ENCODE peak calls at places on chromosome 18, in seven cellular contexts. D is AG10803, Z is upper lobe of right lung, C is IMR-90, M is heart right ventricle, I is brain microvascular endothelial cell, J is BJ. A is an unnamed sample.

GRCh38 chr18:12606592-12607315 is 51.2 kb downstream of the SPIRE1 start:
- DNase-seq in M (no peak), C (peak), Z (no peak), I (no peak), J (no peak), D (peak), A (no peak)

GRCh38 chr18:35861367-35862114 is 110.9 kb upstream of the RMP24 start:
- DNase-seq in C (no peak), M (peak), D (no peak), Z (no peak), I (peak), J (no peak), A (no peak)

GRCh38 chr18:2657788-2658458 is 2.4 kb downstream of the SMCHD1 start:
- DNase-seq in D (peak), J (peak), Z (no peak), I (no peak), C (peak), M (no peak), A (peak)

GRCh38 chr18:3689091-3689490 is 239.1 kb downstream of the TGIF1 start:
- DNase-seq in M (no peak), J (no peak), D (no peak), I (no peak), Z (no peak), C (no peak), A (no peak)

GRCh38 chr18:69718912-69719547 is 228.6 kb downstream of the CD226 start:
- DNase-seq in C (no peak), Z (no peak), J (no peak), I (no peak), M (no peak), D (no peak), A (no peak)

GRCh38 chr18:11272516-11272915 is 123.1 kb upstream of the PIEZO2 start:
- DNase-seq in Z (no peak), D (no peak), J (no peak), M (no peak), C (no peak), I (no peak), A (no peak)

GRCh38 chr18:79451237-79452125 is 55.8 kb downstream of the NFATC1 start:
- DNase-seq in D (no peak), C (no peak), I (no peak), Z (no peak), J (no peak), M (no peak), A (no peak)

GRCh38 chr18:50194623-50195532 is at the start of gene MYO5B:
- DNase-seq in Z (peak), M (no peak), D (no peak), I (no peak), C (no peak), J (no peak), A (no peak)

GRCh38 chr18:10566390-10566789 is 40.6 kb downstream of the NAPG start:
- DNase-seq in M (no peak), Z (no peak), C (no peak), I (no peak), J (no peak), D (no peak), A (no peak)

GRCh38 chr18:33560686-33561370 is 17.2 kb upstream of the ASXL3 start:
- DNase-seq in D (peak), M (no peak), Z (no peak), I (peak), C (peak), J (no peak), A (no peak)

GRCh38 chr18:72541871-72542690 is 2.1 kb downstream of the CBLN2 start:
- DNase-seq in Z (no peak), C (no peak), I (no peak), M (no peak), D (no peak), J (no peak), A (no peak)

GRCh38 chr18:13124411-13124810 is 94.1 kb upstream of the LDLRAD4 start:
- DNase-seq in C (no peak), D (no peak), Z (no peak), M (no peak), J (no peak), I (no peak), A (no peak)

GRCh38 chr18:48316177-48316576 is 93.0 kb downstream of the ZBTB7C start:
- DNase-seq in Z (no peak), I (no peak), M (no peak), D (no peak), J (no peak), C (no peak), A (no peak)

GRCh38 chr18:74310411-74310810 is 5.2 kb upstream of the C18orf63 start:
- DNase-seq in I (peak), J (no peak), M (no peak), C (peak), Z (no peak), D (peak), A (no peak)

GRCh38 chr18:58005036-58005435 is 39.0 kb upstream of the NEDD4L start:
- DNase-seq in I (peak), J (no peak), C (peak), Z (no peak), D (peak), M (no peak), A (no peak)

GRCh38 chr18:70418551-70419311 is 129.9 kb downstream of the SOCS6 start:
- DNase-seq in D (no peak), C (peak), I (no peak), J (no peak), Z (no peak), M (no peak), A (no peak)

GRCh38 chr18:77206676-77207370 is 42.8 kb upstream of the GALR1 start:
- DNase-seq in M (no peak), J (no peak), D (peak), Z (no peak), I (peak), C (peak), A (no peak)

GRCh38 chr18:40882468-40882867 is 1072.6 kb upstream of the PIK3C3 start:
- DNase-seq in Z (no peak), M (no peak), C (no peak), I (no peak), D (no peak), J (no peak), A (no peak)

GRCh38 chr18:41713969-41714700 is 240.9 kb upstream of the PIK3C3 start:
- DNase-seq in C (no peak), M (no peak), J (no peak), I (no peak), Z (no peak), D (no peak), A (no peak)

GRCh38 chr18:5107990-5108389 is 89.1 kb downstream of the AKAIN1 start:
- DNase-seq in Z (no peak), M (no peak), D (no peak), I (no peak), J (no peak), C (no peak), A (no peak)

GRCh38 chr18:23992941-23993280 is 21.6 kb upstream of the TTC39C start:
- DNase-seq in J (no peak), M (no peak), I (no peak), C (no peak), Z (no peak), D (no peak), A (no peak)

GRCh38 chr18:23994361-23994902 is 20.1 kb upstream of the TTC39C start:
- DNase-seq in Z (no peak), I (peak), D (peak), J (peak), C (peak), M (no peak), A (peak)

GRCh38 chr18:23995180-23995579 is 19.4 kb upstream of the TTC39C start:
- DNase-seq in J (no peak), Z (no peak), I (no peak), C (no peak), D (no peak), M (no peak), A (no peak)

GRCh38 chr18:23990474-23991410 is 23.8 kb upstream of the TTC39C start:
- DNase-seq in C (peak), I (no peak), M (no peak), J (no peak), Z (no peak), D (peak), A (no peak)

DNA sequence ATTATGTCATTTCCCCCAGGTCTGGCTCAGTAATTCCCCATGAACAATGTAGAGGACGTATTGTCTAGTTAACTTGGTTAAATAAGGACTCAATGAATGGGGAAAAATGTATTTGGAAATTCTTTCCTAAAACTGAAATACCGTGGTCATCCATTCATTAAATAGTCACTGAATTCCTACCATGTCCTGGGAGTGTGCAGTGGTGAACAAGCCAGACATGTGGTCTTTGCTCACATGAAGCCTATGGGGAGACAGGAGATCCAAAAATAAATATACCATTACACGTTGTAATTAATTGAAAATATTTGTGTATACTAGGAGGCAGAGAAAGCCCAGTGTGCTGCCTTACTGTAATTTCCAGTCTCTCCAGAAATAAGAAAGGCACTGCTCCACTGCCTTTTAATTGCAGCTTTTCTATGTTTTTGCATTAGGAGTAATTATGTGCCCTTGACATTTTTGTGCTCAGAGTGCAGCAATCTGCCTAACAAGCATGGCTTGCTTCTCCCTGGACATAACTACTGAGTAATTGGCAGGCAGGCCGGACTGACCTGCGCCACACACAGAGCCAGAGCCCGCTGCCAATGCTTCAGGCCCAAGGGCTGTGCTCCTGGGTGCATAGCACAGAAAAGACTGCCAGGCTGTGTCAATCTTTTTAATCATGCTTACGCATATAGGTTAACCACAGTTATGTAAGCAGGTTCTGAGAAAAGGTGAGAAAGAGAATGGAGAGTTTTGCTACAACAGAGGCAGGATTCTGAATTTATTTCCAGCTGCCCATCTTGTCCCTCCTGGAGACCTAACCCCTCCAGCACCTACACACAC is 22.2 kb upstream of the TTC39C start:
- DNase-seq in C (peak), D (peak), M (peak), J (no peak), Z (no peak), I (no peak), A (no peak)
- TF ChIP-seq CTCF in C (no peak), D (no peak), M (no peak), J (no peak), Z (no peak), I (no peak), A (no peak)

DNA sequence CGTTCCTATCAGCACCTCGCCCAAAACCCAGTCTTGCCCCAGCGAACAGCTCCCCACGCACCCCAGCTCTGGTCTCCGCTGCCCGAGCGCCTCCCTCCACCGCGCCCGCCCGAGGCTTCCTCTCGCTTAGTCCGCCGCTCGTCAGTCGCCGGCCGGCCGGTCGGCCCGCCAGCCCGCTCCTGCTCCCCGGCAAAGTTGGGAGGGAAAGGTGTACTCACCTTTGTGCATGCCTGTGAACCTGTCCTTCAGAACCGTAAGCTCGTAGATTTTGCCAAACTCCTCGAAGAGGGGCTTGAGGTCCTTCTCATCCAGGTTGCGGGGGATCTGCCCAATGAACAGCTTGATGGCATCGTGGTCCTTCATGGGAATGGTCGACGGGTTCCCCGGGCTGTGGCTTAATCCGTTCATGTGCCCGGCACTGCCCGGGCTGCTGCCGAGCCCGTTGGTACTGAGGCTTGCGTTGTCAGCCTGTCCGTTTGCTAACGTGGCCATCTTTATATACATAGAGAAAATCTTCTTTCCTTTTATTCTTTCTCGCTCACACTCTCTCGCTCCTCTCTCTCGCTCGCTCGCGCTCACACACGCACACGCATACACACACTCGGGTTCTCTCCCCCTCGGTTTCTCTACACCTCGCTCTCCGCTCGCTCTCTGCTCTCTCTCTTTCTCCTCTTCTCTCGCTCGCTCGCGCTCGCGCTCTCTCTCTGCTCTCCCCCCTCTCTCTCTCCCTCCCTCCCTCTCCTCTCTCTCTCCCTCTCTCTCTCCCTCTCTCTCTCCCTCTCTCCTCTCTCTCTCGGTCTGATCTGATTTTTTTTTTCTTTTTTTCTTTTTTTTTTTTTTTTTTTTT is at the start of gene CELF4:
- DNase-seq in J (no peak), Z (peak), I (no peak), C (no peak), M (no peak), D (no peak), A (no peak)
- H3K4me3 ChIP-seq in J (peak), Z (peak), I (peak), C (peak), M (peak), D (peak), A (peak)

GRCh38 chr18:28736223-28736622 is 559.3 kb upstream of the CDH2 start:
- DNase-seq in M (no peak), C (no peak), D (no peak), J (no peak), Z (no peak), I (no peak), A (no peak)
- TF ChIP-seq CTCF in M (no peak), C (no peak), D (no peak), J (no peak), Z (no peak), I (no peak), A (no peak)

DNA sequence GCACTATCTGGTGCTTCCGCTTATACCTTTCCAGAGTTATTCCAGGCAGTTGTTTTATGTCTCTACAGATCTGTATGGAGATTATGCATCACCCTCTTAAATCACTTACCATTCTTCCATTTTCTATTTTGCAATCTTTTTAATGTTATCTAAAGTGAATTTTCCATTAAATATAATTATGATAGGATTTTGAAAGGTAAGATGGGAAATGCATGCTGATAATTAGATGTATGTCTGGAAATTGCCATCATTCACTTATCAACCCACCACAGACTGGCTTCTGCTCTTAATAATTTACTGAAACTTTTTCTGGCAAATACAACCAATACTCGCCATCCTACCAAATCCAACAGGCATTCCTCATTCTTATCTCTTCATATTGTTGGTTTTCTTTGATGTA is 227.4 kb upstream of the MC4R start:
- DNase-seq in C (no peak), D (no peak), M (no peak), I (no peak), J (no peak), Z (no peak), A (no peak)
- H3K4me3 ChIP-seq in C (no peak), D (no peak), M (no peak), I (no peak), J (no peak), Z (no peak), A (no peak)

A was measured in AG04449.